ENCODE peak calls at places on chromosomes 4 and X, in eight cellular contexts. R is PC-3, L is hepatocyte, G is GM06990, Z is astrocyte, T is left lung, D is lung, S is neural crest cell. W is an unnamed sample.

GRCh38 chr4:8323947-8324555 is 54.5 kb downstream of the HTRA3 start:
- DNase-seq in D (no peak), R (no peak), G (no peak), S (no peak), L (no peak), T (peak), Z (no peak), W (peak)

GRCh38 chrX:106935175-106935574 is 15.0 kb downstream of the CLDN2 start:
- DNase-seq in G (no peak), Z (no peak), R (no peak), L (no peak), T (no peak), D (no peak), S (no peak), W (no peak)

GRCh38 chrX:23493941-23494374 is 159.3 kb downstream of the PTCHD1 start:
- DNase-seq in G (peak), R (peak), L (no peak), T (no peak), D (no peak), Z (peak), S (no peak), W (no peak)

GRCh38 chrX:44915361-44915868 is 42.4 kb downstream of the KDM6A start:
- DNase-seq in T (no peak), S (no peak), D (no peak), R (no peak), G (no peak), L (no peak), Z (peak), W (no peak)

GRCh38 chrX:38368774-38369173 is 16.4 kb downstream of the OTC start:
- DNase-seq in T (no peak), R (no peak), G (no peak), D (no peak), S (no peak), Z (no peak), L (no peak), W (no peak)

GRCh38 chr4:142355417-142355930 is 490.6 kb downstream of the INPP4B start:
- DNase-seq in Z (peak), T (no peak), G (no peak), R (no peak), S (no peak), L (no peak), D (no peak), W (no peak)

GRCh38 chr4:182192511-182193181 is 50.6 kb upstream of the TENM3 start:
- DNase-seq in L (no peak), Z (peak), T (no peak), S (no peak), R (no peak), G (no peak), D (no peak), W (no peak)

GRCh38 chrX:69616520-69617203 is 749 bp downstream of the EDA start:
- DNase-seq in R (no peak), D (no peak), S (peak), Z (no peak), G (peak), L (peak), T (peak), W (peak)

GRCh38 chr4:142194905-142195304 is 558.5 kb downstream of the IL15 start:
- DNase-seq in T (no peak), R (no peak), Z (peak), S (no peak), D (no peak), L (no peak), G (no peak), W (no peak)

GRCh38 chr4:20288047-20288650 is 36.4 kb downstream of the SLIT2 start:
- DNase-seq in S (no peak), G (no peak), T (no peak), Z (peak), D (no peak), L (no peak), R (peak), W (no peak)

GRCh38 chr4:19776929-19777328 is 474.8 kb upstream of the SLIT2 start:
- DNase-seq in R (peak), D (no peak), S (no peak), T (no peak), L (no peak), G (no peak), Z (peak), W (no peak)

GRCh38 chr4:5361968-5362367 is 310.7 kb downstream of the STK32B start:
- DNase-seq in S (peak), D (no peak), L (peak), G (no peak), T (no peak), R (peak), Z (peak), W (no peak)

GRCh38 chrX:72713130-72713529 is 976 bp downstream of the PHKA1 start:
- DNase-seq in G (no peak), T (no peak), S (no peak), D (no peak), L (no peak), Z (no peak), R (peak), W (no peak)

GRCh38 chr4:46930866-46931265 is 21.8 kb upstream of the COX7B2 start:
- DNase-seq in L (no peak), T (no peak), Z (no peak), S (no peak), G (no peak), D (no peak), R (no peak), W (no peak)

GRCh38 chr4:85681194-85681803 is 206.3 kb downstream of the ARHGAP24 start:
- DNase-seq in G (no peak), R (no peak), Z (peak), D (peak), S (no peak), T (peak), L (no peak), W (no peak)

GRCh38 chr4:8922481-8922880 is 50.8 kb upstream of the HMX1 start:
- DNase-seq in T (no peak), L (no peak), D (peak), Z (no peak), R (no peak), G (no peak), S (no peak), W (peak)

GRCh38 chrX:49840679-49841078 is 11.6 kb downstream of the PAGE4 start:
- DNase-seq in S (peak), R (peak), L (peak), G (peak), Z (peak), D (peak), T (peak), W (no peak)

GRCh38 chrX:134619838-134620237 is 38.4 kb downstream of the PLAC1 start:
- DNase-seq in Z (no peak), L (no peak), R (peak), D (no peak), G (no peak), S (no peak), T (no peak), W (no peak)

GRCh38 chr4:184265566-184266351 is 48.1 kb upstream of the ENPP6 start:
- DNase-seq in G (peak), S (no peak), L (no peak), D (no peak), Z (peak), T (no peak), R (peak), W (no peak)

GRCh38 chr4:16794816-16795445 is 103.5 kb downstream of the LDB2 start:
- DNase-seq in Z (peak), T (no peak), G (no peak), D (no peak), L (peak), R (peak), S (peak), W (no peak)

GRCh38 chr4:150593996-150594395 is 12.0 kb downstream of the MAB21L2 start:
- DNase-seq in T (no peak), Z (peak), L (no peak), R (peak), S (no peak), G (no peak), D (no peak), W (no peak)
- TF ChIP-seq CTCF in T (no peak), Z (peak), L (peak), R (peak), S (no peak), G (no peak), D (no peak), W (no peak)

DNA sequence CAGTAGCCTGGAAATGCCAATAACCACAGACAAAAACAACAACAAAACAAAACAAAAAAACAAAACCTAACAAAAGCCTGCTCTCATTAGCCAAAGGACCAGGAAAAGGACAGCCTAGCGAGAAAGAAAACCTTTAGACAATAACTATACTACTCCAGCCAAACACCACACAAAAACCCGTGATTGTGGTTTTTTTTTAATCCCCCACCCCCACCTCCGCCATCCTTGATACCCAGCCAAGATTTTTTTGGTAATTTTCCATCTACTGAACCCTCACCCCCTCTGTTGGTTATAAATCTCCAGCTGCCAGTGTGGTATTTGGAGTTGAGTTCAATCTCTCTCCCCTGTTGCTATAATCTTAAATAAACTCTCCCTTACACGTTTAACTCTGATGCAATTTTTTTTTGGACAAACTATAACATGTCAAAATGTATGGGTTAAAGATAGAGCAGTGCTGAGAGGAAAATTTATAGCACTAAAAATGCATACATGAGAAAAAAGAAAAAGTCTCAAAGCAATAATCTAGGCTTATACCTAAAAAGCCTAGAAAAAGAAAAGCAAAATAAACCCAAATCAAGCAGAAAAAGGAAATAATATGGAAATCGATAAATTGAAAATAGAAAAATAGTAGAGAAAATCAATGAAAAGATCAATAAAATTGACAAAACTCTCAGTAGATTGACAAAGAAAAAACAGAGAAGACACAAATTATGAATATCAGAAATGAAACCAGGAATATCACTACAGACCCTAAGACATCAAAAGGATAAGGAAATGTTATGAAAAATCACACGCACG is 83.7 kb downstream of the NAT8L start:
- DNase-seq in S (no peak), T (no peak), R (peak), G (no peak), L (no peak), D (no peak), Z (peak), W (no peak)
- TF ChIP-seq CTCF in S (no peak), T (no peak), R (no peak), G (no peak), L (no peak), D (no peak), Z (no peak), W (no peak)

GRCh38 chr4:55635760-55636621 is at the start of gene NMU:
- DNase-seq in G (peak), D (peak), R (peak), L (peak), Z (no peak), T (peak), S (peak), W (peak)
- TF ChIP-seq CTCF in G (peak), D (no peak), R (peak), L (no peak), Z (no peak), T (no peak), S (peak), W (no peak)

GRCh38 chr4:106149911-106150310 is 166.1 kb downstream of the TBCK start:
- DNase-seq in R (no peak), S (no peak), T (no peak), L (no peak), Z (no peak), G (no peak), D (no peak), W (no peak)

DNA sequence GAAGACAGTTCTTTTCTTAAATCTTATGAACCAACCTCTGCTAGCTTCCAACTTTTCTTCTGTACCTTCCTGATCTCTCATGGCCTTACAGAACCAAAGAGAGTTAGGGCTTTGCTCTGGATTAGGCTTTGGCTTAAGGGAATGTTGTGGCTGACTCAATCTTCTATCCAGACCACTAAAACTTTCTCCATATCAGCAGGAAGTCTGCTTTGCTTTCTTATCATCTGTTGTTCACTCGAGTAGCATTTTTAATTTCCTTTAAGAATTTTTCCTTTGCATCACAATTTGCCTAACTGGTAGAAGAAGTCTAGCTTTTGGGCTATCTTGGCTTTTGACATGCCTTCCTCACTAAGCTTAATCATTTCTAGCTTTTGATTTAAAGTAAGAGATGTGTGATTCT is 167.0 kb downstream of the TBCK start:
- DNase-seq in T (no peak), S (no peak), Z (peak), L (no peak), G (no peak), D (no peak), R (no peak), W (no peak)
- TF ChIP-seq CTCF in T (no peak), S (no peak), Z (no peak), L (no peak), G (no peak), D (no peak), R (no peak), W (no peak)

DNA sequence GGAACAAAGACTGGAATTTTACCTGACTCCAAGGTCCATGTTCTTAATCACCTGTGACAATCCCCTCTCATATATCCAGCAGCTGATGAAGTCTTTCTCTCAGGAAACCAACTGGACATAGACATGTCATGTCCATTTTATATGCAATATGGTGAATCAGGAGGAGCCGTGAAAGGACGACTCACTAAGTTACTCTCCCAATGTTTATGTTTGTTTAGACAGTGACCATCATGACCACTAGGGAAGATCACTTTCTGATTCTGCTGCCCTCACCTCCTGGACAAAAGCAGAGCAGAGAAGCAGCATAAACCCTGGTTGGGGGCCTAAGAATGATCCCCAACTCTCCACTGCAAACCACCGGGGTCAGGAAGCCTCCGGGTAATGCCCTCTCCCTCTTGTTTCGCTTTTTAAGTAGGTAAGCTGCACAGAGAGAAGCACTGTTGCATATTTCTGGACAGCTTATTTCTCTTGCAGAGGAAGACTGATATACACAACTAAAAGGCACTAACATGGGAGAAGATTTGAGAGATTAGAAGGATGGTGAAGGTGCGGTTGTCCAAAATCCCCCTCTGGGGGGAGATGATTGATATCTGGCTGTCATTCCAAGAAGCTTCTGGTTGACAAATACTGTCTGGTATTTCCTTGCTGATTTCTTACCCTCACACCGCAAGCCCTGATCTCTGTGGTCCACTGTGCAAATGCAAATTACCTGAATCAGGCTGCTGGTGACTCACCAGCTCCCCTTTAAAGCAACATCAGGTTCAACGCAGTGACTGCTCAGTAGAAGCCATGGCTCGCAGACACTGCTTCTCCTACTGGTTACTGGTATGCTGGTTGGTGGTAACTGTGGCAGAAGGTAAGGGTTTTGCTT is at the start of gene ODAPH:
- DNase-seq in G (peak), S (no peak), Z (peak), D (no peak), T (no peak), R (peak), L (peak), W (no peak)
- TF ChIP-seq CTCF in G (no peak), S (peak), Z (peak), D (no peak), T (no peak), R (peak), L (no peak), W (no peak)

DNA sequence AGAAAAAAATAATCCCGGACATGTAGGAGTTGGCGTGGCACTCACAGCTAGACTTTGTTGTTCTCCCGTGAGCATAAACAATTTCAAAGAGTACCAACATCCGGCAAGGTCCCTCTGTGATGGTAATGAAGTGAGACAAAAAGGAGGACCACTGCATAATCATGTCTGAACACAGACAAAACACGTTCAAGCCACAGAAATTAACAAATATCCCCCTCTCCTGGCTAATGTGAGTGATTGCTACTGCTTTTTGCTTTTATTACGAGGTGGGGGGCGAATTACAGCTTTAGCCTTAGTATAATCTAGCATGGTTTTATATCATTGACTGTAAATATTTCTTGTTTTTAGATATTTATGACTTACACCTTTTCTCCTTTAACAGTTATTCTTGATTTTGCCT is 118.5 kb downstream of the PLS3 start:
- DNase-seq in T (no peak), D (no peak), L (peak), R (peak), Z (peak), G (no peak), S (no peak), W (no peak)
- TF ChIP-seq CTCF in T (no peak), D (no peak), L (peak), R (peak), Z (peak), G (peak), S (peak), W (peak)

DNA sequence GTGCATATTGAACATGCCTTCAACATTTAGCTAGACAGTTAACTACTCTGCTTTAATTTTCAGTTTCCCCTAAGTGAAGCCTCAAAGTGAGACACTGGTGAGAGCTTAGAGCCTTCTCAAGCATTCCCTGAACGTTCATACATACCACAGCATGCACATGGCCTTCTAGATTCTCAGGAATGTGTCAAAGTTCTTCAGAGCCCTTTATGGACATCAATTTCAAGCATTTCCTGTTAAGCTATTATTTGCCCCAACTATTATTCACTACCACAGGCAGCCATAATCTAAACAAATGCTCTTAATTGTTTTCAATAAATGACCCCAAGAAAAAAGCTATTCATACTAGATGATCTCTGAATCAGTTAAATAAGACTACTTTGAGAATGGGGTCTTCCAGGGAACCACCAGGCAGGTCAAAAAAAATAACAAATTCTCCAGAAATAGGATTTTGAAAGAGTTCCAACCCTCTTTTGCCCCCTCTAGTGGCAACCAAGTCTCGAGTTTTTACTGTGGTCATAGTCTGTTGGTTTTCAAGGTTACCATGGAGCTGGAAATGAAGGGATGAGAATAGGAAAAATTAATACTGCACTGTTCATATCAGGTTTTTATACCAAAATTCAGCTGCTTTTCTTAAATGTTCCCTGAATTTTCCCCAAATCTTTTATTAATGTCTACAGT is 235.4 kb downstream of the RAB28 start:
- DNase-seq in R (peak), D (no peak), T (no peak), Z (peak), L (no peak), G (no peak), S (no peak), W (no peak)
- TF ChIP-seq CTCF in R (peak), D (no peak), T (no peak), Z (peak), L (peak), G (peak), S (peak), W (no peak)

GRCh38 chr4:70533211-70533610 is 14.8 kb downstream of the AMTN start:
- DNase-seq in L (no peak), R (no peak), G (no peak), T (no peak), S (no peak), D (no peak), Z (no peak), W (no peak)

GRCh38 chr4:70533791-70534190 is 15.4 kb downstream of the AMTN start:
- DNase-seq in R (no peak), S (no peak), Z (no peak), T (no peak), G (no peak), D (no peak), L (no peak), W (no peak)

GRCh38 chr4:70530997-70531396 is 12.6 kb downstream of the AMTN start:
- DNase-seq in S (no peak), T (no peak), G (no peak), Z (no peak), L (no peak), D (no peak), R (no peak), W (no peak)

GRCh38 chr4:70531981-70532380 is 13.6 kb downstream of the AMTN start:
- DNase-seq in Z (no peak), S (no peak), G (no peak), R (peak), D (no peak), L (no peak), T (no peak), W (no peak)
- TF ChIP-seq CTCF in Z (no peak), S (peak), G (peak), R (peak), D (no peak), L (no peak), T (no peak), W (no peak)

DNA sequence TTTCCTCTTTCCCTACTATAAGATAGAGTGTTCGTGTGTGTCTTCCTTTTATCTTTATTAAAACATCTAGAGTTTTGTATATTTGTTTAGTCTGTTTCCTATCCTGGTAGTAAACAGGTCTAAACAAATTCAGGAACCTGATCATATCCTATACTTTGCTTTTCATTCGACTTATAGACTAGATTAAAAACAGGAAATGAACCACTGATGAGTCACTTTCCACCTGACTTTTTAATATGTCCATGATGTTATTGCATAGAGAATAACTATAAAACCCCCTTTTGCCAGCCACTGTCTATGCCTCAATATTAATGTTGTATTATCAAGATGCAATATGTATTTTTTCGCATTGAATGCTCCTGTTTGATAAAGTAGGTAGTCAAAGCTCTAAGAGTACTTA is 1794.0 kb downstream of the STIM2 start:
- DNase-seq in S (no peak), R (peak), L (no peak), G (no peak), Z (no peak), T (no peak), D (no peak), W (no peak)
- TF ChIP-seq CTCF in S (no peak), R (no peak), L (no peak), G (no peak), Z (no peak), T (no peak), D (no peak), W (no peak)